ENCODE peak calls at places on chromosomes 16 and 17, in eight cellular contexts. One of them, this sample, is unnamed. For H3K4me1, the result is how much of the 10 kb centered on the place peaks cover.

GRCh38 chr16:48160575-48160974 is 4.8 kb upstream of the ABCC12 start:
- DNase-seq in psoas muscle: no peak
- DNase-seq in adrenal gland: no peak
- DNase-seq in OCI-LY7: no peak
- DNase-seq in heart right ventricle: no peak
- DNase-seq in uterus: no peak
- DNase-seq in heart left ventricle: no peak
- DNase-seq in endodermal cell: no peak
- DNase-seq in this sample: no peak

GRCh38 chr17:71900830-71901229 is 220.0 kb upstream of the SOX9 start:
- DNase-seq in psoas muscle: no peak
- DNase-seq in adrenal gland: no peak
- DNase-seq in OCI-LY7: no peak
- DNase-seq in heart right ventricle: no peak
- DNase-seq in uterus: no peak
- DNase-seq in heart left ventricle: no peak
- DNase-seq in endodermal cell: no peak
- DNase-seq in this sample: no peak

GRCh38 chr17:4597975-4598374 is 13.6 kb downstream of the SMTNL2 start:
- DNase-seq in psoas muscle: no peak
- DNase-seq in adrenal gland: no peak
- DNase-seq in OCI-LY7: no peak
- DNase-seq in heart right ventricle: no peak
- DNase-seq in uterus: no peak
- DNase-seq in heart left ventricle: peak
- DNase-seq in endodermal cell: peak
- DNase-seq in this sample: no peak

GRCh38 chr17:78442648-78443128 is 64.2 kb downstream of the PGS1 start:
- DNase-seq in psoas muscle: peak
- DNase-seq in adrenal gland: peak
- DNase-seq in OCI-LY7: no peak
- DNase-seq in heart right ventricle: peak
- DNase-seq in uterus: peak
- DNase-seq in heart left ventricle: peak
- DNase-seq in endodermal cell: peak
- DNase-seq in this sample: peak

GRCh38 chr17:17401271-17401781 is 75.5 kb upstream of the MED9 start:
- DNase-seq in psoas muscle: no peak
- DNase-seq in adrenal gland: peak
- DNase-seq in OCI-LY7: peak
- DNase-seq in heart right ventricle: no peak
- DNase-seq in uterus: no peak
- DNase-seq in heart left ventricle: no peak
- DNase-seq in endodermal cell: peak
- DNase-seq in this sample: no peak

GRCh38 chr16:11399261-11399831 is 54.1 kb downstream of the RMI2 start:
- DNase-seq in psoas muscle: no peak
- DNase-seq in adrenal gland: no peak
- DNase-seq in OCI-LY7: no peak
- DNase-seq in heart right ventricle: no peak
- DNase-seq in uterus: no peak
- DNase-seq in heart left ventricle: peak
- DNase-seq in endodermal cell: peak
- DNase-seq in this sample: no peak

GRCh38 chr17:81338301-81339179 is 43.4 kb upstream of the SLC38A10 start:
- DNase-seq in psoas muscle: no peak
- DNase-seq in adrenal gland: peak
- DNase-seq in OCI-LY7: no peak
- DNase-seq in heart right ventricle: no peak
- DNase-seq in uterus: no peak
- DNase-seq in heart left ventricle: peak
- DNase-seq in endodermal cell: peak
- DNase-seq in this sample: no peak

GRCh38 chr16:87628940-87629339 is 26.6 kb downstream of the JPH3 start:
- DNase-seq in psoas muscle: peak
- DNase-seq in adrenal gland: peak
- DNase-seq in OCI-LY7: peak
- DNase-seq in heart right ventricle: no peak
- DNase-seq in uterus: no peak
- DNase-seq in heart left ventricle: no peak
- DNase-seq in endodermal cell: no peak
- DNase-seq in this sample: no peak

GRCh38 chr17:9408381-9408780 is 167.2 kb downstream of the STX8 start:
- DNase-seq in psoas muscle: no peak
- DNase-seq in adrenal gland: no peak
- DNase-seq in OCI-LY7: no peak
- DNase-seq in heart right ventricle: no peak
- DNase-seq in uterus: no peak
- DNase-seq in heart left ventricle: no peak
- DNase-seq in endodermal cell: no peak
- DNase-seq in this sample: no peak

GRCh38 chr17:7932949-7933348 is 943 bp downstream of the CNTROB start:
- DNase-seq in psoas muscle: peak
- DNase-seq in adrenal gland: no peak
- DNase-seq in OCI-LY7: peak
- DNase-seq in heart right ventricle: no peak
- DNase-seq in uterus: peak
- DNase-seq in heart left ventricle: peak
- DNase-seq in endodermal cell: peak
- DNase-seq in this sample: peak

DNA sequence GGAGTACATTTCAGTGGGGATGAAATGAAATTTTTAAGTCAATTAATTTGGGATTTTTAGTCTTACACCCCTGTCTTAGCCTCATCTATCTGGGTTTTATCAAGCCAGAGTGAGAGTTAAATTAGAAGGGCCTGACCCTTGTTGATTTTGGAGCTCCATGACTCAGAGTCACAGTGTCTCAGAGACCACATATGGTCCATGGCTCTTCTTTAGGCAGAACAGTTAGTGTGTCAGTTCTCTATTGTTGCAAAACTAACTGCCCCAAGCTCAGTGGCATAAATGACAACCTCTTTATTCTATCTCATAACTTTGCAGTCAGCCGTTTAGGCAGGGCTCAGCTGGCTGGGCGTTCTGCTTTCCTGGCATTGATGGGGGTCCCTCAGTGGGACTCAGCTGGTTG is 44.7 kb downstream of the IRF8 start:
- DNase-seq in psoas muscle: no peak
- DNase-seq in adrenal gland: no peak
- DNase-seq in OCI-LY7: no peak
- DNase-seq in heart right ventricle: no peak
- DNase-seq in uterus: no peak
- DNase-seq in heart left ventricle: no peak
- DNase-seq in endodermal cell: no peak
- DNase-seq in this sample: no peak
- H3K4me1 ChIP-seq in psoas muscle: under half
- H3K4me1 ChIP-seq in adrenal gland: under half
- H3K4me1 ChIP-seq in OCI-LY7: under half
- H3K4me1 ChIP-seq in heart right ventricle: under half
- H3K4me1 ChIP-seq in uterus: under half
- H3K4me1 ChIP-seq in heart left ventricle: under half
- H3K4me1 ChIP-seq in endodermal cell: under half
- H3K4me1 ChIP-seq in this sample: under half

GRCh38 chr17:43531955-43532354 is 14.2 kb downstream of the ETV4 start:
- DNase-seq in psoas muscle: no peak
- DNase-seq in adrenal gland: no peak
- DNase-seq in OCI-LY7: no peak
- DNase-seq in heart right ventricle: no peak
- DNase-seq in uterus: no peak
- DNase-seq in heart left ventricle: no peak
- DNase-seq in endodermal cell: no peak
- DNase-seq in this sample: no peak

GRCh38 chr17:43533699-43534098 is 12.4 kb downstream of the ETV4 start:
- DNase-seq in psoas muscle: no peak
- DNase-seq in adrenal gland: no peak
- DNase-seq in OCI-LY7: no peak
- DNase-seq in heart right ventricle: no peak
- DNase-seq in uterus: no peak
- DNase-seq in heart left ventricle: no peak
- DNase-seq in endodermal cell: no peak
- DNase-seq in this sample: no peak

GRCh38 chr17:43530303-43531081 is 15.6 kb downstream of the ETV4 start:
- DNase-seq in psoas muscle: peak
- DNase-seq in adrenal gland: peak
- DNase-seq in OCI-LY7: no peak
- DNase-seq in heart right ventricle: peak
- DNase-seq in uterus: peak
- DNase-seq in heart left ventricle: peak
- DNase-seq in endodermal cell: peak
- DNase-seq in this sample: no peak

GRCh38 chr17:43531082-43531378 is 15.1 kb downstream of the ETV4 start:
- DNase-seq in psoas muscle: no peak
- DNase-seq in adrenal gland: no peak
- DNase-seq in OCI-LY7: no peak
- DNase-seq in heart right ventricle: no peak
- DNase-seq in uterus: no peak
- DNase-seq in heart left ventricle: no peak
- DNase-seq in endodermal cell: no peak
- DNase-seq in this sample: no peak

DNA sequence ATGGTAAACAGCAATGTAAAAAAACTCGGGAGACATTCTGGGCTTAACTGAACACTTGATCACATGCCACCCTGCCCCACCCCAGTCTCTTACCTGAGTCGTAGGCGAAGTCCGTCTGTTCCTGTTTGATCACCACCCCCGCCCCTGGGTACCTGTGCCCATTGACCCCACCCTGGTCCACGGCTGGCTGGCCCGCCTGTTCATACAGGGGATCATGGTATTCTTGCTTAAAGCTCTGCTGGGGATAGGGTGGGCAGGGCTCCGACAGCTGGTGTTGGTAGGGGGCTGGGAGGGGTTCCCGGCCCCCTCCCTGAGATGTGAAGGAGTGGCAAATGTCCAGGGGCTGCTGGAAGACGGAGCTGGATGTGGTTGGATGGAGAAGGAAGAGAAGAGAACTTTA is 13.6 kb downstream of the ETV4 start:
- DNase-seq in psoas muscle: no peak
- DNase-seq in adrenal gland: no peak
- DNase-seq in OCI-LY7: no peak
- DNase-seq in heart right ventricle: no peak
- DNase-seq in uterus: no peak
- DNase-seq in heart left ventricle: no peak
- DNase-seq in endodermal cell: no peak
- DNase-seq in this sample: peak
- TF ChIP-seq CTCF in psoas muscle: no peak
- TF ChIP-seq CTCF in adrenal gland: no peak
- TF ChIP-seq CTCF in OCI-LY7: no peak
- TF ChIP-seq CTCF in heart right ventricle: no peak
- TF ChIP-seq CTCF in uterus: no peak
- TF ChIP-seq CTCF in heart left ventricle: no peak
- TF ChIP-seq CTCF in endodermal cell: no peak
- TF ChIP-seq CTCF in this sample: no peak

GRCh38 chr17:35083071-35083470 is 19.6 kb upstream of the RFFL start:
- DNase-seq in psoas muscle: no peak
- DNase-seq in adrenal gland: no peak
- DNase-seq in OCI-LY7: no peak
- DNase-seq in heart right ventricle: no peak
- DNase-seq in uterus: no peak
- DNase-seq in heart left ventricle: no peak
- DNase-seq in endodermal cell: no peak
- DNase-seq in this sample: no peak

GRCh38 chr17:35081638-35082037 is 18.1 kb upstream of the RFFL start:
- DNase-seq in psoas muscle: no peak
- DNase-seq in adrenal gland: no peak
- DNase-seq in OCI-LY7: no peak
- DNase-seq in heart right ventricle: no peak
- DNase-seq in uterus: no peak
- DNase-seq in heart left ventricle: no peak
- DNase-seq in endodermal cell: no peak
- DNase-seq in this sample: no peak

GRCh38 chr17:35079547-35079946 is 16.0 kb upstream of the RFFL start:
- DNase-seq in psoas muscle: no peak
- DNase-seq in adrenal gland: no peak
- DNase-seq in OCI-LY7: no peak
- DNase-seq in heart right ventricle: no peak
- DNase-seq in uterus: no peak
- DNase-seq in heart left ventricle: no peak
- DNase-seq in endodermal cell: no peak
- DNase-seq in this sample: no peak

GRCh38 chr17:35082073-35082657 is 18.7 kb upstream of the RFFL start:
- DNase-seq in psoas muscle: no peak
- DNase-seq in adrenal gland: peak
- DNase-seq in OCI-LY7: peak
- DNase-seq in heart right ventricle: no peak
- DNase-seq in uterus: no peak
- DNase-seq in heart left ventricle: no peak
- DNase-seq in endodermal cell: no peak
- DNase-seq in this sample: no peak

DNA sequence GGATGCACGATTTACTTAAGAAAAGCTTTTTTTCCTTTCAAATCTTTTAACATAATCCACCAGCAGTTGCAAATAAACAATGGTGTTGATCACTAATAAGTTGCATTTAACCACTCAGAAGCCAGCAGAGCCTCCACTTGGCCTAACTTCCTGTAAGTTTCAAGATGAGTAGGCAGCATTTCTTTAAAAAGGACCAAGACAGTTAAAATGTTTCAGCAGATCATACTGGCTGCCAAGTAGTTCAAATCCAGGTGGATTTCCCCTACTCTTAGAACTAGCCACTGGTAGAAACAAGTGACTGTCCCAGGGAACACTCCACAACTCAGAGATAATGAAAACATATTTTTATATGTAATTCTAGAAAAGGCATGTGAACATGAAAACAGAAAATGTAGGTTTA is 17.0 kb upstream of the RFFL start:
- DNase-seq in psoas muscle: no peak
- DNase-seq in adrenal gland: no peak
- DNase-seq in OCI-LY7: peak
- DNase-seq in heart right ventricle: no peak
- DNase-seq in uterus: no peak
- DNase-seq in heart left ventricle: no peak
- DNase-seq in endodermal cell: no peak
- DNase-seq in this sample: no peak
- H3K4me1 ChIP-seq in psoas muscle: under half
- H3K4me1 ChIP-seq in adrenal gland: under half
- H3K4me1 ChIP-seq in OCI-LY7: under half
- H3K4me1 ChIP-seq in heart right ventricle: under half
- H3K4me1 ChIP-seq in uterus: under half
- H3K4me1 ChIP-seq in heart left ventricle: under half
- H3K4me1 ChIP-seq in endodermal cell: under half
- H3K4me1 ChIP-seq in this sample: under half

GRCh38 chr16:51465026-51465425 is 314.0 kb upstream of the SALL1 start:
- DNase-seq in psoas muscle: no peak
- DNase-seq in adrenal gland: no peak
- DNase-seq in OCI-LY7: no peak
- DNase-seq in heart right ventricle: no peak
- DNase-seq in uterus: no peak
- DNase-seq in heart left ventricle: no peak
- DNase-seq in endodermal cell: no peak
- DNase-seq in this sample: no peak

GRCh38 chr16:51461255-51461654 is 310.2 kb upstream of the SALL1 start:
- DNase-seq in psoas muscle: no peak
- DNase-seq in adrenal gland: no peak
- DNase-seq in OCI-LY7: no peak
- DNase-seq in heart right ventricle: no peak
- DNase-seq in uterus: no peak
- DNase-seq in heart left ventricle: no peak
- DNase-seq in endodermal cell: no peak
- DNase-seq in this sample: no peak
- TF ChIP-seq CTCF in psoas muscle: no peak
- TF ChIP-seq CTCF in adrenal gland: no peak
- TF ChIP-seq CTCF in OCI-LY7: no peak
- TF ChIP-seq CTCF in heart right ventricle: no peak
- TF ChIP-seq CTCF in uterus: no peak
- TF ChIP-seq CTCF in heart left ventricle: no peak
- TF ChIP-seq CTCF in endodermal cell: peak
- TF ChIP-seq CTCF in this sample: no peak

GRCh38 chr17:50952889-50953288 is 86.7 kb upstream of the TOB1 start:
- DNase-seq in psoas muscle: no peak
- DNase-seq in adrenal gland: no peak
- DNase-seq in OCI-LY7: no peak
- DNase-seq in heart right ventricle: no peak
- DNase-seq in uterus: no peak
- DNase-seq in heart left ventricle: no peak
- DNase-seq in endodermal cell: no peak
- DNase-seq in this sample: no peak
- H3K4me1 ChIP-seq in psoas muscle: half or more
- H3K4me1 ChIP-seq in adrenal gland: half or more
- H3K4me1 ChIP-seq in OCI-LY7: under half
- H3K4me1 ChIP-seq in heart right ventricle: under half
- H3K4me1 ChIP-seq in uterus: under half
- H3K4me1 ChIP-seq in heart left ventricle: half or more
- H3K4me1 ChIP-seq in endodermal cell: under half
- H3K4me1 ChIP-seq in this sample: under half

This sample was measured in colonic mucosa.